ENCODE peak calls at places on chromosomes 12 and 14, in seven cellular contexts. Z, N, W, V, E, G and I are unnamed samples.

GRCh38 chr12:113239811-113240331 is 18.6 kb downstream of the TPCN1 start:
- DNase-seq in Z (peak), N (peak), W (no peak), V (no peak), E (no peak), G (no peak), I (no peak)

GRCh38 chr12:104669057-104669770 is 212.5 kb downstream of the CHST11 start:
- DNase-seq in Z (peak), N (peak), W (no peak), V (peak), E (no peak), G (peak), I (no peak)

GRCh38 chr12:6552140-6552551 is 3.7 kb downstream of the IFFO1 start:
- DNase-seq in Z (peak), N (no peak), W (peak), V (no peak), E (no peak), G (no peak), I (no peak)

GRCh38 chr12:114799574-114800487 is 115.9 kb upstream of the TBX3 start:
- DNase-seq in Z (peak), N (peak), W (peak), V (no peak), E (peak), G (no peak), I (no peak)

GRCh38 chr14:50233335-50234250 is 2.2 kb upstream of the SOS2 start:
- DNase-seq in Z (no peak), N (no peak), W (no peak), V (no peak), E (no peak), G (no peak), I (no peak)

GRCh38 chr12:4855121-4855924 is 54.4 kb upstream of the KCNA1 start:
- DNase-seq in Z (peak), N (peak), W (peak), V (peak), E (peak), G (peak), I (peak)

GRCh38 chr12:11949738-11950403 is 120.9 kb upstream of the BCL2L14 start:
- DNase-seq in Z (no peak), N (no peak), W (no peak), V (peak), E (no peak), G (peak), I (no peak)

GRCh38 chr12:8493084-8493483 is 20.2 kb upstream of the CLEC4D start:
- DNase-seq in Z (peak), N (no peak), W (no peak), V (no peak), E (no peak), G (no peak), I (peak)

GRCh38 chr12:53937596-53938275 is 895 bp upstream of the HOXC13 start:
- DNase-seq in Z (no peak), N (no peak), W (no peak), V (no peak), E (no peak), G (no peak), I (no peak)

GRCh38 chr14:105168496-105168978 is at the start of gene JAG2:
- DNase-seq in Z (no peak), N (peak), W (peak), V (peak), E (no peak), G (no peak), I (peak)

GRCh38 chr12:69330475-69331473 is 17.4 kb upstream of the LYZ start:
- DNase-seq in Z (peak), N (peak), W (no peak), V (no peak), E (peak), G (peak), I (peak)

GRCh38 chr12:2811791-2812190 is 677 bp upstream of the ITFG2 start:
- DNase-seq in Z (no peak), N (no peak), W (no peak), V (no peak), E (no peak), G (no peak), I (no peak)

GRCh38 chr12:77010637-77011548 is 54.5 kb downstream of the E2F7 start:
- DNase-seq in Z (peak), N (peak), W (peak), V (peak), E (peak), G (peak), I (peak)

GRCh38 chr12:112906712-112907414 is at the start of gene OAS1:
- DNase-seq in Z (peak), N (peak), W (peak), V (peak), E (peak), G (peak), I (peak)

GRCh38 chr12:90262261-90262660 is 553.6 kb upstream of the ATP2B1 start:
- DNase-seq in Z (peak), N (peak), W (peak), V (peak), E (peak), G (no peak), I (no peak)

GRCh38 chr12:85489194-85489593 is 209.2 kb downstream of the ALX1 start:
- DNase-seq in Z (no peak), N (no peak), W (no peak), V (no peak), E (no peak), G (no peak), I (no peak)

GRCh38 chr14:36194645-36195044 is 18.1 kb upstream of the PTCSC3 start:
- DNase-seq in Z (no peak), N (no peak), W (no peak), V (no peak), E (no peak), G (no peak), I (no peak)

GRCh38 chr14:50766338-50766886 is 64.5 kb downstream of the NIN start:
- DNase-seq in Z (peak), N (no peak), W (peak), V (no peak), E (no peak), G (no peak), I (no peak)

GRCh38 chr14:59272633-59273032 is 84.2 kb downstream of the DAAM1 start:
- DNase-seq in Z (no peak), N (no peak), W (no peak), V (no peak), E (no peak), G (no peak), I (no peak)

GRCh38 chr14:61593330-61593729 is 102.0 kb upstream of the HIF1A start:
- DNase-seq in Z (no peak), N (no peak), W (no peak), V (no peak), E (no peak), G (no peak), I (no peak)

GRCh38 chr14:37436519-37436918 is 158.5 kb downstream of the FOXA1 start:
- DNase-seq in Z (no peak), N (no peak), W (no peak), V (no peak), E (no peak), G (no peak), I (no peak)

GRCh38 chr14:20476795-20477194 is 7.6 kb downstream of the PNP start:
- DNase-seq in Z (no peak), N (no peak), W (no peak), V (no peak), E (no peak), G (no peak), I (no peak)
- H2AFZ ChIP-seq in Z (no peak), N (no peak), W (no peak), V (no peak), E (no peak), G (no peak), I (no peak)

GRCh38 chr12:14810167-14810952 is 3.6 kb downstream of the SMCO3 start:
- DNase-seq in Z (no peak), N (no peak), W (no peak), V (no peak), E (no peak), G (no peak), I (no peak)

GRCh38 chr12:14814082-14814481 is at the start of gene SMCO3:
- DNase-seq in Z (no peak), N (no peak), W (no peak), V (no peak), E (no peak), G (no peak), I (no peak)

GRCh38 chr12:14811486-14811885 is 2.5 kb downstream of the SMCO3 start:
- DNase-seq in Z (no peak), N (no peak), W (no peak), V (no peak), E (no peak), G (no peak), I (no peak)

DNA sequence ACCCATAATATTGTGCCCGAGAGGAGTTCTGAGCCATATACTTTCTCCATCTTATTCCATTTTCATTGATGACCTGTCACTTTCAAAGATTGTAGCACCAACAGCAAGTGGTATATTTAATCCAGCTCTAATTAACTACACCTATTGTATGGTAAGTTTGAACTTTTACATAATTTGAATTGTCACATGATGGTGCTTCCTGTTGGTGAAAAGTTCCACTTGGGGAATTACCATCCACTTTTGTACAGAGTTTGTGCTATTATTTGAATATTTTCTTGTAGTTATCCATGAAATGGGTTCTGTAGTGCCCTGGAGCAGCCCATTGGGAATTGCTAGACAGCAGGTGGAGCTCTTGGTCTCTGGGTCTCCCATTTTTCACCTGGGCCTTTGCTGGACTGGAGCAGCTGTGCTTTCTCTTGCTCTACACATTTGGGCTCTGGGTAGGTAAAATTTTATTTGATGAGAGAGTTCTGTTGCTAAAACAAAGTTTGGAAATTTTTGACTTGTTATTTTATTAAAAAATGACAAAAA is 3.0 kb downstream of the SMCO3 start:
- DNase-seq in Z (peak), N (peak), W (peak), V (peak), E (peak), G (peak), I (peak)
- H3K4me2 ChIP-seq in Z (no peak), N (no peak), W (no peak), V (no peak), E (no peak), G (no peak), I (peak)

GRCh38 chr14:103561381-103562134 is 899 bp downstream of the BAG5 start:
- DNase-seq in Z (peak), N (peak), W (peak), V (peak), E (peak), G (peak), I (peak)

GRCh38 chr14:103555559-103556337 is 6.7 kb downstream of the BAG5 start:
- DNase-seq in Z (no peak), N (no peak), W (no peak), V (no peak), E (no peak), G (no peak), I (no peak)

GRCh38 chr14:103562135-103562384 is 397 bp downstream of the BAG5 start:
- DNase-seq in Z (no peak), N (no peak), W (no peak), V (no peak), E (no peak), G (no peak), I (peak)

GRCh38 chr14:103556976-103557758 is 5.3 kb downstream of the BAG5 start:
- DNase-seq in Z (no peak), N (no peak), W (no peak), V (no peak), E (no peak), G (no peak), I (no peak)

DNA sequence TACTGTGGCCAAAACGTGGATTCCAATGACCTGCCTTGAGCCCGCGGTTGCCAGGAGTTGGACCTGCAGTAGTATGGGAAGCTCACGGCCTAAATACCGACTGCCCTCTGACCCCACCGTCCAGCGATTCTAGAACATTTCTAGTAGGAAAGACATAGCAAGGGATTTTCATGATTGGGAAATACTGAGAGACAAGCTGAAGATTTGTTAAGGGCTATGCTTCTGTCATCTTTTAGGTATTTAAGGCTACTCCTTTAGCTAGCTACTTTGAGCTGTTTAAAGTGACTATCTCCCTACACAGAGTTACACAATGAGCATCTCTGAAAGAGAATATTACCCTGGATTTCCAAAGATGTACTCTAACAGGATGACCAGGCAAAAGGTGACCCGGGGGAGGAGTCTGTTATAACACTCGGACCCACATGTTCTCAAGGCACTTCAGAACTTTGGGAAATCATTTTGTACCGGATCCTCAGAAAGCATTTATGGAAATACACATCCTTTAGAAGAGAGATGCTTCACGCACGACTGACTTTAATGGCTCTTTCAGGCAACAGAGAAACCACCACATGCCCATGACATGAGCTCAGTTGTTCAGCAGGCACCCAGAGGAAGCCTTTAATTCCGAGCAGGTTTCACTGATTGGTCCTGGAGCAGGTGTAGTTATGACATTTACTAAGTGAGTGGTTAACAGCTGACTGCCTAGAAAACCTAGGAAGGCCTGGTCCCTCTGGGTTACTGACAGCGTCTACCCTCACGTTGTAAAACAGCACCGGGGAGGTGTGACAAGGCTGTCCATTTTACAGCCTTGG is 4.2 kb downstream of the BAG5 start:
- DNase-seq in Z (peak), N (no peak), W (peak), V (no peak), E (peak), G (no peak), I (no peak)
- H3K27ac ChIP-seq in Z (peak), N (peak), W (peak), V (no peak), E (peak), G (no peak), I (no peak)

GRCh38 chr12:56189918-56190694 is 823 bp upstream of the SMARCC2 start:
- DNase-seq in Z (peak), N (peak), W (peak), V (peak), E (peak), G (peak), I (peak)

GRCh38 chr12:56189336-56189917 is at the start of gene SMARCC2:
- DNase-seq in Z (peak), N (peak), W (peak), V (peak), E (peak), G (peak), I (peak)

GRCh38 chr12:56188116-56188785 is 1.0 kb downstream of the SMARCC2 start:
- DNase-seq in Z (no peak), N (no peak), W (no peak), V (no peak), E (no peak), G (peak), I (peak)

GRCh38 chr12:56190695-56191155 is 1.4 kb upstream of the SMARCC2 start:
- DNase-seq in Z (no peak), N (no peak), W (no peak), V (no peak), E (no peak), G (no peak), I (no peak)

GRCh38 chr12:56188786-56189335 is 422 bp downstream of the SMARCC2 start:
- DNase-seq in Z (no peak), N (peak), W (no peak), V (no peak), E (no peak), G (no peak), I (peak)
- H2AFZ ChIP-seq in Z (no peak), N (peak), W (peak), V (peak), E (peak), G (peak), I (no peak)

GRCh38 chr12:98894412-98895085 is 249.5 kb downstream of the APAF1 start:
- DNase-seq in Z (no peak), N (no peak), W (no peak), V (no peak), E (no peak), G (no peak), I (no peak)
- H3K4me2 ChIP-seq in Z (peak), N (peak), W (no peak), V (no peak), E (no peak), G (no peak), I (no peak)

DNA sequence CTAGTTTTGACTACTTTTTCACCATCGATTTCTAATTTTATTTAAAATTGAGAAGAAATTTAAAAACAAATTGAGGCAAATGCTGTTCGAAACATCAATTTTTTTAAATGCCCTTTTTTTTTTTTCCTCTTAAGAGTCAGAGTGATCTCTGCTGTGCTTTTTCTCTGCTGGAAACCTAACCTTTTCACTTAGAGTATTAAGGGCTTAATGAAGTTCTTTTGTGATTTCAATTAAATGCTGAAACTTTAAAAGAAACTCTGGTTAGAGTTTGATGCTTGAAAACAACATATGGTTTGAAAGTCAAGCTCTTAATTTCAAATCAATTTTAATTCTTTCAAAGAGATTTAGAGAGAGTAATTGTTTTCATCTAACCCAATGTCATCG is 171.8 kb downstream of the TMTC2 start:
- DNase-seq in Z (no peak), N (no peak), W (no peak), V (no peak), E (no peak), G (no peak), I (no peak)
- H3K27ac ChIP-seq in Z (no peak), N (no peak), W (no peak), V (no peak), E (no peak), G (no peak), I (no peak)